ENCODE peak calls at places on chromosomes 16 and 17, in six cellular contexts. D is HL-60, R is SJSA1, X is cardiac muscle cell, Y is body of pancreas, S is OCI-LY7. K is an unnamed sample.

GRCh38 chr17:72142614-72143013 is 21.8 kb downstream of the SOX9 start:
- DNase-seq in D (no peak), R (no peak), X (no peak), Y (no peak), S (no peak), K (no peak)

GRCh38 chr17:332558-333322 is 19.9 kb downstream of the RPH3AL start:
- DNase-seq in D (no peak), R (no peak), X (no peak), Y (peak), S (no peak), K (no peak)

GRCh38 chr17:1650731-1651558 is 1.3 kb upstream of the RILP start:
- DNase-seq in D (no peak), R (no peak), X (no peak), Y (no peak), S (no peak), K (no peak)

GRCh38 chr17:65850486-65850885 is 289.0 kb upstream of the AXIN2 start:
- DNase-seq in D (peak), R (no peak), X (no peak), Y (no peak), S (no peak), K (no peak)

GRCh38 chr17:29709861-29710849 is 87.4 kb upstream of the CORO6 start:
- DNase-seq in D (no peak), R (no peak), X (no peak), Y (no peak), S (no peak), K (no peak)

GRCh38 chr16:70737377-70738082 is 51.7 kb upstream of the MTSS2 start:
- DNase-seq in D (peak), R (no peak), X (peak), Y (no peak), S (peak), K (no peak)

GRCh38 chr16:88999457-89000206 is 22.6 kb upstream of the CBFA2T3 start:
- DNase-seq in D (no peak), R (no peak), X (no peak), Y (no peak), S (peak), K (no peak)

GRCh38 chr16:85618509-85618908 is 5.4 kb downstream of the GSE1 start:
- DNase-seq in D (no peak), R (no peak), X (no peak), Y (no peak), S (no peak), K (no peak)

GRCh38 chr16:2206780-2207433 is 1.7 kb downstream of the MLST8 start:
- DNase-seq in D (peak), R (no peak), X (no peak), Y (no peak), S (no peak), K (no peak)

GRCh38 chr16:9372934-9373890 is 281.8 kb downstream of the HAPSTR1 start:
- DNase-seq in D (no peak), R (no peak), X (peak), Y (no peak), S (no peak), K (no peak)

GRCh38 chr16:10408824-10409381 is 23.0 kb downstream of the ATF7IP2 start:
- DNase-seq in D (no peak), R (no peak), X (no peak), Y (no peak), S (peak), K (no peak)

GRCh38 chr17:77728022-77728671 is 230.4 kb upstream of the TNRC6C start:
- DNase-seq in D (no peak), R (peak), X (no peak), Y (no peak), S (peak), K (no peak)

GRCh38 chr17:28533091-28533670 is 19.2 kb downstream of the UNC119 start:
- DNase-seq in D (no peak), R (no peak), X (no peak), Y (no peak), S (no peak), K (no peak)

GRCh38 chr17:28524476-28525415 is 18.6 kb downstream of the FOXN1 start:
- DNase-seq in D (no peak), R (no peak), X (peak), Y (peak), S (no peak), K (no peak)

GRCh38 chr17:79622201-79622601 is 11.3 kb upstream of the RBFOX3 start:
- DNase-seq in D (no peak), R (peak), X (no peak), Y (peak), S (no peak), K (no peak)

GRCh38 chr16:53743149-53743566 is 39.2 kb downstream of the FTO start:
- DNase-seq in D (peak), R (no peak), X (no peak), Y (peak), S (peak), K (peak)

GRCh38 chr16:23500212-23500865 is 10.0 kb downstream of the GGA2 start:
- DNase-seq in D (no peak), R (no peak), X (no peak), Y (peak), S (no peak), K (no peak)

GRCh38 chr17:44331249-44331760 is 6.7 kb upstream of the SLC25A39 start:
- DNase-seq in D (peak), R (no peak), X (peak), Y (peak), S (peak), K (no peak)

GRCh38 chr16:49748322-49748721 is 107.6 kb downstream of the ZNF423 start:
- DNase-seq in D (no peak), R (no peak), X (no peak), Y (peak), S (no peak), K (no peak)

GRCh38 chr17:61097786-61098185 is 301.9 kb upstream of the TBX2 start:
- DNase-seq in D (no peak), R (no peak), X (no peak), Y (no peak), S (no peak), K (no peak)

GRCh38 chr17:419073-419735 is 66.6 kb upstream of the RPH3AL start:
- DNase-seq in D (no peak), R (no peak), X (no peak), Y (no peak), S (no peak), K (no peak)

GRCh38 chr17:38544175-38544838 is 61.4 kb downstream of the SRCIN1 start:
- DNase-seq in D (no peak), R (no peak), X (no peak), Y (no peak), S (no peak), K (no peak)

GRCh38 chr16:84143784-84144199 is 1.2 kb downstream of the HSDL1 start:
- DNase-seq in D (no peak), R (no peak), X (peak), Y (peak), S (no peak), K (no peak)
- H3K27ac ChIP-seq in D (no peak), R (no peak), X (peak), Y (no peak), S (peak), K (no peak)

GRCh38 chr17:59804910-59805381 is 87.8 kb downstream of the TUBD1 start:
- DNase-seq in D (peak), R (no peak), X (no peak), Y (no peak), S (no peak), K (no peak)

GRCh38 chr17:59807892-59808509 is 84.7 kb downstream of the TUBD1 start:
- DNase-seq in D (no peak), R (no peak), X (no peak), Y (no peak), S (no peak), K (no peak)

GRCh38 chr17:59800530-59800942 is 92.2 kb downstream of the TUBD1 start:
- DNase-seq in D (no peak), R (peak), X (no peak), Y (no peak), S (no peak), K (no peak)

GRCh38 chr17:59802160-59802559 is 90.6 kb downstream of the TUBD1 start:
- DNase-seq in D (no peak), R (no peak), X (no peak), Y (no peak), S (no peak), K (no peak)

GRCh38 chr17:59803377-59803757 is 89.4 kb downstream of the TUBD1 start:
- DNase-seq in D (no peak), R (no peak), X (no peak), Y (no peak), S (no peak), K (no peak)
- H3K27ac ChIP-seq in D (peak), R (no peak), X (no peak), Y (peak), S (no peak), K (no peak)

GRCh38 chr16:7506363-7506762 is 173.7 kb downstream of the RBFOX1 start:
- DNase-seq in D (no peak), R (no peak), X (no peak), Y (no peak), S (no peak), K (no peak)

GRCh38 chr16:7504844-7505243 is 172.2 kb downstream of the RBFOX1 start:
- DNase-seq in D (no peak), R (no peak), X (no peak), Y (no peak), S (no peak), K (no peak)

GRCh38 chr16:7508656-7509055 is 176.0 kb downstream of the RBFOX1 start:
- DNase-seq in D (no peak), R (no peak), X (no peak), Y (no peak), S (no peak), K (no peak)

GRCh38 chr16:7503688-7504087 is 171.0 kb downstream of the RBFOX1 start:
- DNase-seq in D (no peak), R (no peak), X (no peak), Y (no peak), S (no peak), K (no peak)

GRCh38 chr16:7505495-7505894 is 172.8 kb downstream of the RBFOX1 start:
- DNase-seq in D (no peak), R (no peak), X (no peak), Y (no peak), S (no peak), K (no peak)
- H3K27ac ChIP-seq in D (no peak), R (no peak), X (no peak), Y (no peak), S (no peak), K (no peak)

GRCh38 chr17:42531455-42532354 is 4.3 kb upstream of the NAGLU start:
- DNase-seq in D (peak), R (no peak), X (peak), Y (peak), S (peak), K (peak)
- H3K27ac ChIP-seq in D (peak), R (no peak), X (no peak), Y (peak), S (no peak), K (peak)

GRCh38 chr16:86929149-86929871 is 351.0 kb downstream of the FOXL1 start:
- DNase-seq in D (no peak), R (no peak), X (peak), Y (no peak), S (no peak), K (no peak)
- H3K27ac ChIP-seq in D (no peak), R (no peak), X (peak), Y (no peak), S (no peak), K (no peak)

GRCh38 chr17:82594571-82594970 is 53.7 kb downstream of the WDR45B start:
- DNase-seq in D (no peak), R (no peak), X (no peak), Y (no peak), S (no peak), K (no peak)

GRCh38 chr17:82593590-82594087 is 54.6 kb downstream of the WDR45B start:
- DNase-seq in D (no peak), R (no peak), X (no peak), Y (peak), S (no peak), K (no peak)

GRCh38 chr17:82596316-82596715 is 51.9 kb downstream of the WDR45B start:
- DNase-seq in D (no peak), R (no peak), X (no peak), Y (no peak), S (no peak), K (no peak)

GRCh38 chr17:82596837-82597672 is 51.2 kb downstream of the WDR45B start:
- DNase-seq in D (no peak), R (no peak), X (no peak), Y (no peak), S (no peak), K (no peak)

DNA sequence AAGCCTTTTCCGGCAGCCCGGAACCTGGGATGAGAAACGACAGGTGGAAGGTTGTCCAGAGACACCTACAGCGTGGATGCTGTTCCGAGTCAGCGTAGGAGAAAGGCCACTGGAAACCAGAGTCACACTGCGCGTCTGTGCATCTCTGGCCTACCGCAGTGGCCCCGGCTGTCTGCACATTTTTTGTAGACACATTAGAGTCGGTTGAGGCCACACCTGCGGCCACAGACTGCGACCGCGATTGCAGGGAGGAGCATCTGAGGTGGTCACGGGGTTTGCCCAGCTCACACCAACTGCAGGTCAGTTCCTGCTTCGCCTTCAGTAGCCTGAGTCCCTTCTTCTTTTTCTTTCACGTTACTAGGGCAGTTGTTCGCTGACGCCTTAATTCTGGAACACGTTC is 52.4 kb downstream of the WDR45B start:
- DNase-seq in D (peak), R (no peak), X (no peak), Y (no peak), S (no peak), K (no peak)
- H3K27ac ChIP-seq in D (peak), R (no peak), X (no peak), Y (no peak), S (no peak), K (no peak)

DNA sequence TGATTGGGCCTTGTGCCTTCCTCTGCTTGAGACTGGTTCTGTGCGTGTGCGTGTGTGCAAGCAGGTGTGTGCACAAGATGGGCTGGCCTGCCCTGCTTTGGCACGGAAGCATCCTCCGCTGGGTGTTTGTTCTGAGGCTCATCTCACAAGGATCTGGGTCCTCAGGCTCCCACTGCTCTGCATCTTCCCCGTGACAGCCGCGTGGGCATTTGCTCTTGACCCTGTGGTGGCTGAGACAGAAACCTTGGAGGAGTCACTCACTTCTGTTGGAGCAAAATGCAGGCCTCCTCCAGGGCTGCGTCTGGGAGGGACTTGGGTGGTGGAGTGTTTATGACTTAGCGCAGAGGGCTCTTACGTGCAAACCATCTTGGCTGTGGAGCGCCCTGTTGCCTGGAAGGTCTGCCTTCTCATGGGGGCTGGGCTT is 119.2 kb downstream of the RPTOR start:
- DNase-seq in D (no peak), R (no peak), X (no peak), Y (no peak), S (no peak), K (no peak)
- H3K27ac ChIP-seq in D (no peak), R (no peak), X (no peak), Y (no peak), S (no peak), K (no peak)

DNA sequence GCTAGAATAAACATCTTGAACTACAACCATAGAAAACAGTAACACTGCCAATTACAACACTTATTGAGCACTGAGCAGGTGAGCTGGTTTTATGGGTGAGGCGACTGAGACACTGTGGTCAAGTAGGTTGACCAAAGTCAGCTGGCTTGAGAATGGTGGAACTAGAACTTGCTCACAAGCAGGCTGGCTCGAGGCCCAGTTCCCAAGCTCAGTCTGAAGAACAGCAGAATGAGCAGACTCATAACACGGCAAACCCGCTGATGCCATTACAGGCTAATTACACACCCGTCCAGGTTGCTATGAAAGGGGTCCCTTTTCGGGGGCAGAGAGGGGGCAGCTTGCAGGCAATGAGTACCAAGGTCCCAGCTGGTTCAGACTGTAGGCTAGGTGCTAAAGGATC is 6.5 kb downstream of the ZZEF1 start:
- DNase-seq in D (no peak), R (no peak), X (no peak), Y (no peak), S (no peak), K (peak)
- H3K27ac ChIP-seq in D (no peak), R (no peak), X (no peak), Y (no peak), S (no peak), K (no peak)

GRCh38 chr17:75849304-75849695 is 5.1 kb upstream of the UNC13D start:
- DNase-seq in D (no peak), R (peak), X (no peak), Y (no peak), S (no peak), K (no peak)
- H3K27ac ChIP-seq in D (no peak), R (no peak), X (no peak), Y (peak), S (no peak), K (peak)

K was measured in substantia nigra.